ENCODE peak calls at places on chromosome 11, in six cellular contexts. W is neural progenitor cell, I is PC-3, K is GM23338, Y is GM23248, C is mammary epithelial cell. F is an unnamed sample.

GRCh38 chr11:134752526-134752925 is 340.5 kb upstream of the B3GAT1 start:
- DNase-seq in W (no peak), I (no peak), C (no peak), Y (no peak), K (no peak), F (no peak)

GRCh38 chr11:64128255-64129006 is 37.5 kb downstream of the MACROD1 start:
- DNase-seq in C (no peak), K (no peak), Y (peak), W (no peak), I (no peak), F (no peak)

GRCh38 chr11:95327273-95327948 is 96.4 kb upstream of the SESN3 start:
- DNase-seq in Y (no peak), K (no peak), W (no peak), C (peak), I (no peak), F (no peak)

GRCh38 chr11:118263694-118264567 is at the start of gene MPZL2:
- DNase-seq in I (peak), C (peak), W (peak), K (peak), Y (peak), F (no peak)

GRCh38 chr11:21774212-21774611 is 418.7 kb upstream of the ANO5 start:
- DNase-seq in C (no peak), K (no peak), W (no peak), Y (no peak), I (peak), F (no peak)

GRCh38 chr11:61874460-61874809 is 16.9 kb downstream of the FADS3 start:
- DNase-seq in Y (no peak), I (peak), C (no peak), K (no peak), W (no peak), F (no peak)

GRCh38 chr11:126282742-126283591 is at the start of gene TIRAP:
- DNase-seq in W (peak), K (peak), Y (peak), C (peak), I (peak), F (peak)

GRCh38 chr11:105192115-105192514 is 52.5 kb upstream of the CARD18 start:
- DNase-seq in K (no peak), I (no peak), C (no peak), Y (no peak), W (no peak), F (no peak)

GRCh38 chr11:10305262-10305963 is 540 bp downstream of the ADM start:
- DNase-seq in C (peak), W (peak), K (peak), Y (peak), I (peak), F (peak)

GRCh38 chr11:130124096-130124495 is 35.5 kb upstream of the ST14 start:
- DNase-seq in K (no peak), Y (peak), I (peak), C (peak), W (no peak), F (no peak)

GRCh38 chr11:119175493-119176077 is 7.1 kb downstream of the NLRX1 start:
- DNase-seq in W (no peak), K (no peak), I (peak), Y (peak), C (peak), F (peak)

GRCh38 chr11:94219771-94220170 is 84.6 kb upstream of the IZUMO1R start:
- DNase-seq in K (peak), C (no peak), W (no peak), I (peak), Y (no peak), F (no peak)

GRCh38 chr11:74466916-74467885 is at the start of gene KCNE3:
- DNase-seq in I (no peak), C (no peak), K (peak), Y (peak), W (peak), F (peak)

GRCh38 chr11:12784445-12784844 is 110.2 kb downstream of the TEAD1 start:
- DNase-seq in I (no peak), Y (peak), C (no peak), K (no peak), W (no peak), F (no peak)

GRCh38 chr11:95563173-95563572 is 226.4 kb downstream of the FAM76B start:
- DNase-seq in C (no peak), W (no peak), Y (peak), I (no peak), K (no peak), F (no peak)

GRCh38 chr11:67281552-67282150 is 7.5 kb upstream of the ANKRD13D start:
- DNase-seq in W (no peak), C (no peak), Y (no peak), K (no peak), I (no peak), F (no peak)

GRCh38 chr11:66969584-66970205 is 5.4 kb upstream of the C11orf86 start:
- DNase-seq in K (no peak), W (no peak), Y (peak), C (no peak), I (no peak), F (no peak)

GRCh38 chr11:105273660-105274280 is 134.2 kb upstream of the CARD18 start:
- DNase-seq in K (no peak), Y (no peak), I (no peak), C (no peak), W (no peak), F (no peak)

GRCh38 chr11:64025205-64025604 is 10.5 kb upstream of the FLRT1 start:
- DNase-seq in K (peak), C (no peak), W (peak), I (no peak), Y (no peak), F (no peak)

GRCh38 chr11:34161812-34162506 is 56.5 kb downstream of the NAT10 start:
- DNase-seq in C (peak), I (peak), K (no peak), W (no peak), Y (peak), F (peak)

GRCh38 chr11:118305726-118306125 is 1.2 kb downstream of the CD3E start:
- DNase-seq in I (no peak), K (no peak), W (no peak), Y (no peak), C (no peak), F (no peak)

GRCh38 chr11:127056338-127056971 is 55.9 kb upstream of the KIRREL3 start:
- DNase-seq in I (no peak), W (no peak), Y (peak), K (no peak), C (peak), F (peak)

GRCh38 chr11:60625262-60625661 is 74.2 kb upstream of the MS4A8 start:
- DNase-seq in K (peak), I (peak), C (peak), W (peak), Y (peak), F (no peak)

GRCh38 chr11:104946907-104947306 is 21.5 kb downstream of the CASP4 start:
- DNase-seq in K (peak), I (peak), Y (peak), W (peak), C (peak), F (peak)

GRCh38 chr11:83088965-83089364 is 17.3 kb upstream of the RAB30 start:
- DNase-seq in C (no peak), Y (no peak), K (peak), W (no peak), I (no peak), F (no peak)

DNA sequence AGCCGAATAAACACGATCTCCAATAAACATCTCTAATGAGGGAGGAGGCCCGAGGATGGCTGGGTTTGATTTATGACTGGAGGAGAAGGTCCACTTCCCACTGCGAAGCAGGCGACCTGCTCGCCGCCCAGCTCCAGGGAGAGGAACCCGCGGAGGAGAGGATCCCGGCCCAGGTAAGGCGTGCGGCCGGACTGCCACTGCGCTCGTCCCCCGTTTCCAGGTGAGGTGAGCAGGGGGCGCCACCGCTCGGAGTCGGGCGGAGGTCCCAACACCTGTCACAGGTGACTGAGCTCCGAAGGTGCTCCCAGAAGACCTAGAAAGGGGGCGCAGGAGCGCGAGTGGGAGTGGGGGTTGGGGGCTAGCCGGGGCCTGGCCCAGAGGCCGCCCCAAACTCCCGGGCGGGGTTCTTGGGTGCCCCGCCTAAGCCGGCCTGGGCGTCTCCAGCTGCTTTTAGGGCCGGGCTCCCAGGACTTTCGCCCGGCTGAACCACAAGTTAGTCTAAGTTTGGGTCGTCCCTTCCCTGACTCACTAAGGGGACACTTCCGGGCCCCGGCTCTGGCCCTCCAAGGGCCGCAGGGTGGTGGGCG is 5.4 kb upstream of the PAX6 start:
- DNase-seq in W (peak), I (no peak), K (peak), Y (no peak), C (no peak), F (no peak)
- TF ChIP-seq EZH2 in W (peak), I (no peak), K (peak), Y (no peak), C (peak), F (no peak)

GRCh38 chr11:1556278-1557167 is 15.5 kb downstream of the DUSP8 start:
- DNase-seq in K (peak), Y (no peak), C (no peak), W (no peak), I (no peak), F (no peak)
- TF ChIP-seq EZH2 in K (no peak), Y (no peak), C (no peak), W (peak), I (no peak), F (no peak)

GRCh38 chr11:13962562-13963168 is at the start of gene SPON1:
- DNase-seq in K (peak), Y (peak), C (peak), W (peak), I (no peak), F (no peak)
- TF ChIP-seq EZH2 in K (peak), Y (peak), C (peak), W (peak), I (no peak), F (no peak)

GRCh38 chr11:73218106-73218829 is at the start of gene P2RY2:
- DNase-seq in C (peak), K (peak), W (peak), I (peak), Y (peak), F (no peak)

GRCh38 chr11:73217810-73218105 is 323 bp upstream of the P2RY2 start:
- DNase-seq in Y (no peak), W (no peak), C (no peak), K (no peak), I (no peak), F (no peak)

GRCh38 chr11:73217131-73217809 is 811 bp upstream of the P2RY2 start:
- DNase-seq in I (no peak), C (no peak), W (peak), Y (no peak), K (peak), F (no peak)

GRCh38 chr11:73219396-73220285 is 1.6 kb downstream of the P2RY2 start:
- DNase-seq in W (peak), K (no peak), I (no peak), C (no peak), Y (no peak), F (no peak)

GRCh38 chr11:73218830-73219215 is 742 bp downstream of the P2RY2 start:
- DNase-seq in C (no peak), K (no peak), Y (no peak), I (no peak), W (peak), F (no peak)
- TF ChIP-seq EZH2 in C (no peak), K (no peak), Y (peak), I (no peak), W (no peak), F (no peak)

GRCh38 chr11:120240866-120241265 is 926 bp downstream of the POU2F3 start:
- DNase-seq in W (no peak), K (no peak), I (no peak), C (no peak), Y (no peak), F (no peak)

GRCh38 chr11:120243221-120243620 is 3.3 kb downstream of the POU2F3 start:
- DNase-seq in C (no peak), W (no peak), I (no peak), K (no peak), Y (no peak), F (no peak)

GRCh38 chr11:120238968-120239620 is 846 bp upstream of the POU2F3 start:
- DNase-seq in W (no peak), C (no peak), I (no peak), Y (no peak), K (no peak), F (no peak)

GRCh38 chr11:120241277-120241676 is 1.3 kb downstream of the POU2F3 start:
- DNase-seq in K (no peak), Y (no peak), W (no peak), I (no peak), C (no peak), F (no peak)

GRCh38 chr11:120239713-120240640 is at the start of gene POU2F3:
- DNase-seq in I (no peak), W (peak), Y (no peak), C (no peak), K (peak), F (peak)
- TF ChIP-seq EZH2 in I (no peak), W (peak), Y (peak), C (no peak), K (no peak), F (no peak)

GRCh38 chr11:57646756-57647303 is 2.9 kb downstream of the YPEL4 start:
- DNase-seq in I (no peak), K (peak), W (no peak), C (no peak), Y (no peak), F (no peak)
- TF ChIP-seq EZH2 in I (no peak), K (no peak), W (no peak), C (no peak), Y (no peak), F (no peak)

DNA sequence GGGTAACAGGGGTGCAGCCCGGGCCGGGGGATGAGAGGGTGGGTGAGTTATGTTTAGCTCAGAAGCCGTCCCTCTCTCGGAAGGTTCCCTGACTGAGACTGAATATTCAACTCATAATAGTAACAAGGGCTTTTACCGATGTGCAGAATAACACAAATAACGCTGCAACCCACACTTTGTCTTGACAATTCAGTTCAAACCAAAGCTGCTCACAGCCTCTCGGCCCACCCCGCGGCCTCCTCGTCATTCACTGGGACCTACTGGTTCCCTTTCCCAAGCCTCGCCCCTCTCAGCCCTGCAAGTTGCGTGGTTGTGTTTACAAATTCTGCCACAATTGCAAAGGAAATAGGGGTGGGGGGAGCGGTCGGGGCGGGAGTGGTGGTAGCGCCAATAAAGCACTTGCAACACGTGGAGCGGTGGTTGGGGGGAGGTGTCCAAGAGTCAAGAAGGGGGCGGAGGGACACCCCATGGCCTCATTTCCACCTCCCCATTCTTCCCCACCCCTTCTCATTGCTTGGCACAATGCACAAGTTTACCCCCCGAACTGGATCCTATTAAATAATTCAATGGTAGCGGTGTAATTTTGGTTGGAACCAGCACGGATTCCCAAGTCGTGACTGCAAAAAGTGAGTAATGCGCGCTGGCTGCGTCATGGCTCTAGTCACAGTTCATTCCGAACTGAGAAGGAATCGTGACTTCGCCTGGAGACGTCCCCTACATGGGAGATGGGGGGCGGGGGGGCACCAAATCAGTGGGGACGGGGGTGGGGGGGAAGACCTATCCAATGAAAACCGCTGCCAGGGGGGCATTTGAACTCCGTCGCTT is 102.0 kb upstream of the HSD17B12 start:
- DNase-seq in C (peak), I (peak), K (peak), Y (peak), W (no peak), F (no peak)
- TF ChIP-seq EZH2 in C (no peak), I (no peak), K (peak), Y (no peak), W (peak), F (no peak)

DNA sequence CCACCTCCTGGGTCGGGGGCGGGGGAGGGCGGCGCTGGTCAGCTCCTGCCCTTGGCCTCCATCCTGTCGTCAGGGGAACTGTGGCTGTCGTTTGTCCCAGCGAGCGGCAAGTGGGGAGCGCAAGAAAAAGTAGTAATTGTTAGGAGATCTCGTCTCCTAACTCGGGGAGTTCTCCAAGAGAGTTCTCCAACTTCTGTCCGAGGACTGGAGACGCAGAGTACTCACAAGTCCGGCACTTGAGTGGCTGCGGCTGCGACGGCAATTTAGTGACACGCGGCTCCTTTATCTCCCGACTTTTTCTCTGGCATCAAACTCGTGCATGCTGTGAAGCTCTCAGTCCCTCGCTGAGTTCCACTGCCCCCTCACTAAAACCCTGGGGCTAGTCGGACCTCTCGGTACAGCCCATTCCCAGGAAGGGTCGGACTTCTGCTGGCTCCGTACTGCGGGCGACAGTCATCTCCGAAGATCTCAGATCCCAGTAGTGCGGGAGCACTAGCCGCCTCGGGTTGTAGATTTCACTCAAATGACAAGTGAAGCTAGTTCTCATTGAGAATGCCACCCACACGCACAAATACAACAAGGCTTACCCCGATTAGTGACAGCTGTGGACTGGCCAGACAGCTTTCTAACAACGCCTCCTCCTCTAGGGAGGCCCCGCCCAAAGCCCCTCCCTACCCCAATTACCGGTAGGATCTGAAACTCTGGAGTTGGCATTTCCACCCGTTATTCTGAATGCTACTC is at the start of gene PGR:
- DNase-seq in I (no peak), W (peak), C (no peak), Y (peak), K (peak), F (peak)
- TF ChIP-seq EZH2 in I (peak), W (peak), C (peak), Y (peak), K (peak), F (no peak)

GRCh38 chr11:1388763-1389102 is 1.0 kb upstream of the BRSK2 start:
- DNase-seq in K (peak), C (no peak), I (no peak), Y (no peak), W (peak), F (no peak)
- TF ChIP-seq EZH2 in K (no peak), C (no peak), I (no peak), Y (no peak), W (no peak), F (no peak)

GRCh38 chr11:46236918-46237247 is 40.6 kb upstream of the CREB3L1 start:
- DNase-seq in C (no peak), K (no peak), W (no peak), I (no peak), Y (no peak), F (no peak)

GRCh38 chr11:46238967-46239800 is 38.3 kb upstream of the CREB3L1 start:
- DNase-seq in K (peak), C (peak), Y (peak), I (peak), W (peak), F (peak)

GRCh38 chr11:46237248-46238077 is 40.0 kb upstream of the CREB3L1 start:
- DNase-seq in I (peak), K (peak), C (peak), Y (peak), W (peak), F (peak)

GRCh38 chr11:46239801-46240061 is 37.7 kb upstream of the CREB3L1 start:
- DNase-seq in Y (peak), W (no peak), K (no peak), C (no peak), I (no peak), F (no peak)

DNA sequence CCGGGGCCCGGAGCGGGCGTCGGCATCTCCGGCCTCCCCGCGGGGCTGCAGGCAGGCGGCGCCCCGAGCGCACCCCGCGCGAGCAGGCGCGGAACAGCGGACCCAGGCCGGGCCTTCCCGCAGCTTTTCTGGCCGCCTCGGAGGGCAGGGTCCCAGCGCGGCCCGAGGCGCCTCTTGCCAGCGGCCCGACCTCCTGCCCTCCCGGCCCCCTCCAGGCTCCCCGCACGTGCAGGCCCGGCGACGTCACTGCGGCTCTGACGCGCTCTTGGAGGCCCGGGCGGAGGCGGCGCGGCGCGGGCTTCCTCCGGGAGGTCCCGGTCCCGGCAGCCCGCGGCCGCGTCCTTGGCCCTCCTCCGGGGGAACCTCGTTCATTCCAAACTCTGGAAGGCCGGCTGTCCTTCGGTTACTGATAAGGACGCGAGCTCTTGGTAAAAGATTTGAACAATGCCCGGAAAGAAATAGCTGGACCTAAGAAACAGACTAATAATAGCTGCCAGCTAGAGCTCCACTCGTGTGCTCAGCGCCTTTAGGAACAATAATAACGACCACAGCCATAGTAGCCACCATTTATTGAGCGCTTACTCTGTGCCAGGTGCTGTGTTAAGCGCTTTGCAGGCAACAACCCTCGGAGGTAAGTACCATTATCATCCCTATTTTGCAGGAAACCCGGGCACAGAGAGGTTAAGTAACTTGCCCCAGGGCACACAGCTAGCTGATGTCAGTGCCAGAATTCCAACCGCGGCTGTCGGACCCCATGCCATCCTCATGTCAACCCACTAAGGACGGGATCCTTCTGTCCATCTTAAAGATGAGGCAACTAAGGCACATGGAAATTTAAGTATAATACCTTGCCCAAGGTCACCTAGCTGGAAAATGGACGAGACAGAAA is 39.1 kb upstream of the CREB3L1 start:
- DNase-seq in W (peak), Y (peak), I (no peak), K (peak), C (peak), F (peak)
- TF ChIP-seq EZH2 in W (peak), Y (no peak), I (no peak), K (peak), C (no peak), F (no peak)

F was measured in K562.